ENCODE peak calls at places on chromosomes 4 and X, in nine cellular contexts. Y, F, S, H, L, P, V, T and A are unnamed samples.

GRCh38 chr4:77095101-77095826 is 19.5 kb upstream of the CCNI start:
- DNase-seq in F (peak), V (peak), H (peak), Y (peak), L (peak), T (peak), S (peak), P (peak), A (peak)

GRCh38 chr4:2928242-2929155 is 34.7 kb downstream of the NOP14 start:
- DNase-seq in L (no peak), S (no peak), F (no peak), Y (no peak), T (peak), H (no peak), V (no peak), P (no peak), A (no peak)

GRCh38 chr4:176467011-176467410 is 147.2 kb downstream of the SPCS3 start:
- DNase-seq in V (no peak), P (no peak), F (no peak), T (no peak), S (no peak), H (no peak), L (peak), Y (peak), A (no peak)

GRCh38 chr4:184706453-184706852 is 27.4 kb downstream of the CENPU start:
- DNase-seq in V (no peak), L (no peak), F (no peak), H (no peak), T (no peak), S (no peak), P (no peak), Y (no peak), A (no peak)

GRCh38 chrX:57906790-57907189 is 3.5 kb downstream of the ZXDA start:
- DNase-seq in Y (peak), T (no peak), H (peak), L (peak), P (no peak), V (no peak), F (no peak), S (no peak), A (no peak)

GRCh38 chr4:26850528-26850927 is 10.1 kb upstream of the STIM2 start:
- DNase-seq in F (no peak), P (no peak), L (no peak), S (no peak), T (no peak), Y (no peak), H (no peak), V (no peak), A (no peak)

GRCh38 chr4:140675599-140676231 is 80.5 kb downstream of the TBC1D9 start:
- DNase-seq in S (no peak), P (no peak), L (peak), H (no peak), V (no peak), Y (no peak), T (no peak), F (no peak), A (no peak)

GRCh38 chr4:10529891-10530786 is 72.9 kb upstream of the ZNF518B start:
- DNase-seq in T (no peak), V (no peak), Y (peak), P (no peak), F (peak), S (no peak), L (no peak), H (peak), A (no peak)

GRCh38 chr4:26116057-26116456 is 202.0 kb downstream of the SMIM20 start:
- DNase-seq in T (no peak), L (no peak), P (no peak), F (no peak), V (no peak), Y (no peak), H (no peak), S (no peak), A (no peak)

GRCh38 chr4:98540803-98541202 is 117.6 kb downstream of the TSPAN5 start:
- DNase-seq in V (no peak), T (no peak), P (no peak), F (no peak), S (no peak), L (no peak), Y (no peak), H (no peak), A (no peak)

GRCh38 chr4:144906181-144906895 is 191.7 kb downstream of the ANAPC10 start:
- DNase-seq in P (no peak), L (peak), V (no peak), T (no peak), S (no peak), F (no peak), Y (peak), H (no peak), A (no peak)

GRCh38 chr4:5003372-5003857 is 15.8 kb downstream of the CYTL1 start:
- DNase-seq in V (no peak), Y (no peak), H (no peak), P (no peak), F (no peak), L (no peak), S (no peak), T (no peak), A (no peak)

GRCh38 chr4:111773858-111774257 is 371.4 kb upstream of the FAM241A start:
- DNase-seq in Y (no peak), P (no peak), S (peak), T (peak), H (no peak), F (no peak), L (no peak), V (no peak), A (no peak)

GRCh38 chrX:120380699-120381098 is 18.8 kb downstream of the ATP1B4 start:
- DNase-seq in Y (no peak), F (peak), S (no peak), H (peak), T (no peak), L (no peak), V (no peak), P (no peak), A (no peak)

GRCh38 chr4:158316264-158316663 is 106.0 kb downstream of the TMEM144 start:
- DNase-seq in V (no peak), L (peak), H (no peak), S (no peak), F (no peak), P (no peak), T (no peak), Y (peak), A (no peak)

GRCh38 chr4:46329118-46329976 is 60.6 kb downstream of the GABRA2 start:
- DNase-seq in L (peak), F (no peak), H (peak), T (no peak), V (no peak), S (no peak), Y (no peak), P (no peak), A (no peak)

GRCh38 chrX:56793533-56794320 is 64.7 kb downstream of the NBDY start:
- DNase-seq in T (no peak), F (no peak), P (peak), L (no peak), V (peak), H (no peak), S (peak), Y (no peak), A (no peak)

GRCh38 chrX:101395789-101396188 is 5.0 kb downstream of the RPL36A start:
- DNase-seq in Y (no peak), L (no peak), S (no peak), F (no peak), P (no peak), V (no peak), H (peak), T (no peak), A (no peak)

GRCh38 chr4:67558493-67558892 is at the start of gene STAP1:
- DNase-seq in H (no peak), F (no peak), T (no peak), L (no peak), S (no peak), P (no peak), Y (no peak), V (no peak), A (no peak)

GRCh38 chr4:163866728-163867313 is 372.3 kb downstream of the TMA16 start:
- DNase-seq in P (no peak), Y (no peak), S (no peak), F (no peak), L (peak), H (peak), T (no peak), V (no peak), A (no peak)

GRCh38 chr4:114005569-114006442 is 26.4 kb upstream of the ARSJ start:
- DNase-seq in P (no peak), S (no peak), V (no peak), T (no peak), Y (peak), F (no peak), H (peak), L (peak), A (no peak)

GRCh38 chr4:105551968-105552746 is at the start of gene ARHGEF38:
- DNase-seq in T (peak), F (peak), P (no peak), Y (no peak), V (no peak), L (peak), S (peak), H (peak), A (no peak)

GRCh38 chr4:127870688-127871087 is 10.0 kb upstream of the PLK4 start:
- DNase-seq in V (no peak), T (no peak), H (peak), F (no peak), Y (peak), P (no peak), L (peak), S (peak), A (peak)

GRCh38 chr4:55879224-55879623 is 25.8 kb downstream of the EXOC1 start:
- DNase-seq in P (no peak), H (no peak), T (no peak), Y (no peak), V (no peak), S (no peak), L (no peak), F (no peak), A (no peak)

GRCh38 chr4:107896158-107896645 is 35.1 kb upstream of the CYP2U1 start:
- DNase-seq in Y (peak), F (peak), V (no peak), H (peak), L (peak), T (no peak), P (no peak), S (peak), A (peak)

GRCh38 chr4:7154351-7154981 is 37.9 kb upstream of the SORCS2 start:
- DNase-seq in P (no peak), T (peak), V (no peak), S (no peak), F (no peak), Y (no peak), H (no peak), L (no peak), A (no peak)

GRCh38 chr4:7150083-7150635 is 42.2 kb upstream of the SORCS2 start:
- DNase-seq in S (no peak), V (no peak), T (no peak), F (no peak), P (no peak), Y (no peak), H (no peak), L (no peak), A (no peak)

GRCh38 chr4:7153711-7154110 is 38.6 kb upstream of the SORCS2 start:
- DNase-seq in F (no peak), S (no peak), P (no peak), L (no peak), V (no peak), T (peak), Y (no peak), H (no peak), A (no peak)

GRCh38 chr4:7148337-7148736 is 44.0 kb upstream of the SORCS2 start:
- DNase-seq in T (no peak), F (no peak), V (no peak), H (no peak), S (no peak), L (no peak), P (no peak), Y (no peak), A (no peak)

DNA sequence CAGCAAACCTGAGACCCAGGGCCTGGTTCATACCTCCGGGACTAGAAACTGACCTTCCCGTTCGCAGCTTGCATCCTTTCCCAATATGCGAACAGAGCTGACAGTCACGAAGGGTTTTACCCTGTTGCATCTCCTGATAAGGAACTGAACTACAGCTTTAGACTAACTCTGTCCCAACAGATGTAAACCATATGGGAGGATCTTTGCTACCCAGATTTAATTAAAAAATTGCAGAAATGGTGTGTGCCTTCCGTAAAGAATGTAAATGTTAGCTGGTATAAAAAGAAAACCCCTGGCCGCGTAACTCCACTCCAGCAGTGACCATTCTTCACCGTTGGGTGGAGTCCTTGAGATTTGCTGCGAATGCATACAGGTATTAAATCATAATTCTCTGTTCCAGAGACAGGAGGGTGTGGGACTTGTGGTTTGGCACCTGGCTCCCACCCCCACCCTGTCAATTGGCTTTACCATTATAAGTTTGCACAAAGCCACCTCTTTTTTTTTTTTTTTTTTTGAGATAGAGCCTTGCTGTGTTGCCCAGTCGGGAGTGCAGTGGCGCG is 40.6 kb upstream of the SORCS2 start:
- DNase-seq in H (no peak), F (no peak), T (peak), L (no peak), P (no peak), Y (no peak), S (no peak), V (no peak), A (no peak)
- TF ChIP-seq CTCF in H (no peak), F (no peak), T (no peak), L (peak), P (no peak), Y (peak), S (no peak), V (no peak), A (peak)

DNA sequence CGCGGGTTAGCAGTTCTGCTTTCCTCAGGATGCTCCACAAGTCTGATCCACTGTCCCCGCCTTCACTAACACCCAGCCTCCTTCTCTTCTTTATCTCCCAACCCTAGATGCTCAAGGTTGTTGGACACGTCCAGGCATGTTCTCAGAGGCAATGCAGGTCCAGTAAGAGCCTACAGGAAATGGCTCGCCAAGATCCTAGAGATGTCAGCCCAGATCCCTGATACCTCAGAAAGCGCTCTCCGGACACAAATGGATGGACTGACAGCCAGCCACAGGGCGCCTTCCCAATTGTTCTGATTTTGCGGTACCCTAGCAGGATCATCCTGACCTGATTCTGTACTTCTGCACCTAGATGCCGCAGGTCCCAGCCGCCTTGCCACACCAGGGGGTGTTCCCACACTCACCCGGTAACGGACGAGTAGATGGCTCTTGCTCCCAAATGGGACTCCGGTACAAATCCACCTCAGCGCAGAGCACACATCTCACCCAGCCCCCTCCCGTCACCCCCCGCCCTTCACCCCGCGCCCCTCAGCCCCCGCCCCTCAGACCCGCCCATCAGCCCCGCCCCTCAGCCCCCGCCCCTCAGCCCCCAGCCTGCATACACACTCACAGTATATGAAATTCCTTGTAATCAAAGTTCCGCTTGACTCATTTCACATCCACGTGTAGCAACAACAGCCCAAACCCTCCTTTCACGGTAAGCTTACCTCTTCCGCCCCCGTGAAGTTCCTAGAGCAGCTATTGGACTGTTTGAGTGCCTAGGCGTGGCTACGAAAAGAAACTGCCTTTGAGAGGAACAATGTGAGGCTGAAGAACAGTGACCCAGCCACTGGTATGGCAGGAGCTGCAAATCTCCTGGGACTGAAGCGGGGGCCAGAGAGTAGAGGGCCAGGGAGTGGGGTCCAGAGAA is at the start of gene EDA2R:
- DNase-seq in Y (peak), H (peak), L (peak), S (peak), F (peak), T (peak), V (peak), P (no peak), A (peak)
- H3K4me3 ChIP-seq in Y (peak), H (peak), L (peak), S (no peak), F (peak), T (peak), V (peak), P (peak), A (peak)

GRCh38 chr4:121138014-121138413 is 26.1 kb downstream of the TNIP3 start:
- DNase-seq in F (no peak), P (no peak), V (no peak), L (no peak), S (no peak), Y (no peak), H (no peak), T (no peak), A (no peak)

GRCh38 chr4:121140712-121141111 is 23.4 kb downstream of the TNIP3 start:
- DNase-seq in F (no peak), S (no peak), P (no peak), H (no peak), T (no peak), V (no peak), L (peak), Y (peak), A (no peak)

GRCh38 chr4:121143126-121143525 is 21.0 kb downstream of the TNIP3 start:
- DNase-seq in F (no peak), Y (no peak), L (peak), V (no peak), P (no peak), T (no peak), H (no peak), S (no peak), A (no peak)

GRCh38 chr4:121138445-121138844 is 25.7 kb downstream of the TNIP3 start:
- DNase-seq in S (no peak), L (no peak), T (no peak), V (no peak), F (no peak), P (no peak), Y (no peak), H (no peak), A (peak)

GRCh38 chr4:121139533-121140222 is 24.4 kb downstream of the TNIP3 start:
- DNase-seq in T (no peak), L (peak), V (no peak), S (no peak), H (peak), Y (peak), F (no peak), P (no peak), A (peak)
- TF ChIP-seq CTCF in T (no peak), L (no peak), V (no peak), S (no peak), H (no peak), Y (no peak), F (no peak), P (no peak), A (no peak)

GRCh38 chr4:6199344-6199921 is 916 bp downstream of the JAKMIP1 start:
- DNase-seq in H (no peak), Y (no peak), L (no peak), S (no peak), F (no peak), T (no peak), V (peak), P (peak), A (no peak)
- H3K4me3 ChIP-seq in H (no peak), Y (no peak), L (no peak), S (peak), F (peak), T (peak), V (peak), P (peak), A (no peak)

GRCh38 chr4:42345962-42346544 is 51.2 kb upstream of the SHISA3 start:
- DNase-seq in Y (no peak), P (no peak), S (no peak), V (no peak), T (no peak), F (no peak), L (no peak), H (no peak), A (no peak)

GRCh38 chr4:42344260-42344659 is 53.0 kb upstream of the SHISA3 start:
- DNase-seq in V (no peak), T (no peak), H (no peak), P (no peak), Y (no peak), S (no peak), F (no peak), L (no peak), A (no peak)

GRCh38 chr4:42344749-42345148 is 52.5 kb upstream of the SHISA3 start:
- DNase-seq in P (no peak), L (no peak), F (no peak), Y (no peak), H (no peak), T (no peak), V (no peak), S (no peak), A (no peak)

GRCh38 chr4:42339935-42340406 is 57.3 kb upstream of the SHISA3 start:
- DNase-seq in H (peak), V (peak), P (no peak), T (no peak), L (peak), F (no peak), S (no peak), Y (peak), A (no peak)

GRCh38 chr4:42341518-42342026 is 55.7 kb upstream of the SHISA3 start:
- DNase-seq in S (no peak), P (no peak), L (peak), F (no peak), Y (peak), T (no peak), V (no peak), H (peak), A (no peak)
- TF ChIP-seq CTCF in S (no peak), P (no peak), L (no peak), F (no peak), Y (no peak), T (no peak), V (no peak), H (no peak), A (no peak)

DNA sequence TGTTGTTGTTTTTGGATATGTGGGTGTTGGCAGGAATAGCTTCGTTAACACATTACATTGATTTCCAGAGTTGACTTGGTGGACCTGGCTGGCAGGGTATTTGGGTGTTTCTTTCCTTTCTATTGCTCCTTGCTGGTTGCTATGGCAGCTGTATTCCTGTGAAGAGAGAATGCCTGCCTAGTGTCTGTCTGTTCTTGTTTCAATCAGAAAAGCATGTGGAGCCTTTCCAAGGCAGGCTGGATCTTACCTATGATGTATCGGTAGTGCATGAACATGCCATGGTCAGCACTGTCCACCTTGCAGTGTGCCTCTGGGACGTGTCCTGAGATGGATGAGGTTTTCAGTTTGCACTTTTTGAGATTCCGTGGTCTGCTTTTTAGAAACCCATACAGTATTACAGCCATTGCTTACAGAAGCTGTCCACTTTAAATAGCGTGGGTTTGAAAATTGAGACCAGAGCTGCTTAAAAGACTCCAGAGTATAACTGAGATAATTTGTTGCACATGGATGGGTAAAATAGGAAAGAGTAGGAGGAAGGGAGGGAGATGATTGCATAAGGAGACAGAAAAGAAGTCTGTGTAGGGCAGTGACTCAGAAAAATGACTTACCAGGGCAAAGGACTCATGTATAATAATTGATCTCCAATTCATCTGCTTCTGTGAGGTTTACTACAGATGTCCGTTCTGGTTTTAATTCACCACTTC is 20.0 kb upstream of the AADAT start:
- DNase-seq in S (no peak), F (no peak), H (no peak), L (no peak), Y (peak), P (no peak), T (no peak), V (no peak), A (peak)
- H3K4me3 ChIP-seq in S (no peak), F (no peak), H (no peak), L (no peak), Y (no peak), P (no peak), T (no peak), V (no peak), A (peak)

DNA sequence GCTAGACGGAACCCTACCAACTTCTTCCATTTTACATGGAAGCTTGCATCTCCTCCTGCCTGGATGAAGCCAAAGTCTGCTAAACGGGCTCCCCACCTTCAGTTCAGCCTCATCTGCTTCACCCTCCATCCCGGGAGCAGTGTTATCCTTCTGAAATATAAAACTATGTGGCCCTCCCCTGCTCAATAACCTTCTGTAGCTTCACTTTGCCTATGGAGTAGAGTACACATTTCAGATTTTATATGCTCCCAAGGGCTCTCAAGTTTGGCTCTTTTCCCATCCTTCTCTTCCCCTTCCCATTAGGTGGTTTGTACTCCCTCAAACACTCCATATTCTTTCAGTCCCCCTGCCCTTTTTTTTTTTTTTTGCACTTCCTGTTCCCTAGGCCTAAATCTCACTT is 115.9 kb upstream of the RAI2 start:
- DNase-seq in L (no peak), T (no peak), P (no peak), Y (no peak), V (no peak), F (no peak), S (no peak), H (no peak), A (no peak)
- TF ChIP-seq CTCF in L (no peak), T (no peak), P (no peak), Y (no peak), V (no peak), F (no peak), S (no peak), H (no peak), A (no peak)